ENCODE peak calls at places on chromosome 3, in ten cellular contexts. M is ovary; D is CD8-positive, alpha-beta T cell; B is AG09309; N is sigmoid colon; Q is foreskin fibroblast; W is neural crest cell; A is GM20000; R is cardiac fibroblast; T is lower lobe of right lung. J is an unnamed sample.

GRCh38 chr3:32510075-32510724 is 7.5 kb upstream of the CMTM6 start:
- DNase-seq in B (no peak), Q (peak; percentile 84), R (peak; percentile 83), D (peak; percentile 64), A (peak; percentile 73), N (peak; percentile 76), M (peak; percentile 63), W (peak; percentile 58), T (no peak), J (peak; percentile 65)

GRCh38 chr3:127124135-127124534 is 68.8 kb upstream of the PRR23E start:
- DNase-seq in A (no peak), B (no peak), D (no peak), W (no peak), R (peak; percentile 5), N (no peak), M (no peak), Q (peak; percentile 37), T (no peak), J (no peak)

GRCh38 chr3:4270726-4271125 is 32.4 kb upstream of the SETMAR start:
- DNase-seq in T (no peak), A (peak; percentile 12), Q (no peak), W (no peak), R (no peak), D (no peak), N (no peak), B (no peak), M (no peak), J (no peak)

GRCh38 chr3:4977001-4977888 is 2.0 kb upstream of the BHLHE40 start:
- DNase-seq in W (no peak), T (peak; percentile 87), B (no peak), M (peak; percentile 88), D (peak; percentile 45), N (peak; percentile 91), R (peak; percentile 94), A (peak; percentile 76), Q (peak; percentile 89), J (no peak)

GRCh38 chr3:183435701-183436100 is 7.3 kb upstream of the MCF2L2 start:
- DNase-seq in B (no peak), Q (no peak), D (no peak), T (no peak), A (peak; percentile 70), M (no peak), W (no peak), N (no peak), R (no peak), J (no peak)

GRCh38 chr3:97815149-97815917 is 6.5 kb upstream of the CRYBG3 start:
- DNase-seq in W (no peak), T (no peak), Q (no peak), D (peak; percentile 13), R (no peak), M (no peak), A (no peak), N (no peak), B (no peak), J (no peak)

GRCh38 chr3:160331127-160331937 is 67.7 kb downstream of the IFT80 start:
- DNase-seq in B (peak; percentile 90), Q (peak; percentile 93), D (no peak), T (no peak), W (no peak), N (no peak), M (no peak), A (no peak), R (peak; percentile 86), J (no peak)

GRCh38 chr3:99006686-99007085 is 105.2 kb upstream of the DCBLD2 start:
- DNase-seq in D (no peak), M (no peak), Q (no peak), W (no peak), B (no peak), T (no peak), R (no peak), A (no peak), N (no peak), J (no peak)

GRCh38 chr3:161475905-161476304 is 20.7 kb upstream of the OTOL1 start:
- DNase-seq in T (no peak), A (no peak), M (no peak), B (no peak), Q (peak; percentile 31), W (no peak), D (no peak), R (no peak), N (no peak), J (no peak)

GRCh38 chr3:14767706-14768105 is 51.1 kb upstream of the FGD5 start:
- DNase-seq in M (no peak), B (no peak), D (no peak), Q (no peak), N (no peak), A (no peak), W (no peak), T (no peak), R (no peak), J (no peak)

GRCh38 chr3:143650120-143650519 is 198.1 kb downstream of the SLC9A9 start:
- DNase-seq in T (no peak), A (no peak), W (no peak), D (no peak), Q (no peak), M (no peak), R (no peak), B (no peak), N (no peak), J (no peak)

DNA sequence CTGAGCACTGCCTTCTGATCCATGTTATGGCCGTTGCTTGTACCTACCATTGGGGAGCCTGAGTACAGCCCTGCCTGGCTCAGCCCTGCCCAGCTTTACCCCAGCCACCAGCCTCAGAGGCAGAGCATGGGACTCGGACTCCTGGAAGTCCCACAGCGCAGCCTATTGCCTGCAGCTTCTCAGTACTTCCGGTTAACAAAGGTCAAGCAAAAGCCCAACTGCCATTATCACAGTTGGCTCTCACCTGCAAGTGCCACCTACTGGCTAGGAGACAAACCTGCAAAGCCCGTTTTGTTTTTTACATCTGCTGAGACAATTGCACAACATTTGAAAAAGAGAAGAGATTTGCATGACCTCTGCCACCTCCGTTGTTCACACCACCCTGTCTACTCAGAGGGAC is 1081.7 kb downstream of the NAALADL2 start:
- DNase-seq in D (no peak), R (no peak), Q (no peak), W (no peak), B (no peak), T (no peak), A (peak; percentile 15), M (no peak), N (no peak), J (peak; percentile 58)
- TF ChIP-seq CTCF in D (no peak), R (peak; percentile 16), Q (no peak), W (peak; percentile 4), B (no peak), T (no peak), A (no peak), M (no peak), N (no peak), J (no peak)

GRCh38 chr3:154584041-154584440 is 154.1 kb upstream of the GPR149 start:
- DNase-seq in D (no peak), T (no peak), A (no peak), R (no peak), W (no peak), Q (peak; percentile 8), N (no peak), B (no peak), M (no peak), J (no peak)
- TF ChIP-seq CTCF in D (no peak), T (no peak), A (no peak), R (no peak), W (no peak), Q (no peak), N (no peak), B (no peak), M (no peak), J (no peak)

GRCh38 chr3:171833006-171833405 is 10.1 kb upstream of the TMEM212 start:
- DNase-seq in N (no peak), M (no peak), B (no peak), A (no peak), T (no peak), W (no peak), Q (peak; percentile 30), D (no peak), R (peak; percentile 26), J (no peak)

GRCh38 chr3:171835116-171835515 is 8.0 kb upstream of the TMEM212 start:
- DNase-seq in M (no peak), W (no peak), T (no peak), R (no peak), A (no peak), Q (no peak), N (no peak), B (no peak), D (no peak), J (no peak)

GRCh38 chr3:171833775-171834460 is 9.2 kb upstream of the TMEM212 start:
- DNase-seq in Q (peak; percentile 73), B (no peak), A (peak; percentile 36), D (no peak), M (no peak), W (no peak), T (no peak), R (peak; percentile 74), N (no peak), J (no peak)

GRCh38 chr3:171835613-171836012 is 7.5 kb upstream of the TMEM212 start:
- DNase-seq in R (no peak), Q (no peak), N (no peak), T (no peak), B (no peak), D (no peak), M (no peak), A (no peak), W (no peak), J (no peak)

GRCh38 chr3:171834461-171834801 is 8.7 kb upstream of the TMEM212 start:
- DNase-seq in B (no peak), M (no peak), A (no peak), N (no peak), Q (no peak), W (no peak), D (no peak), T (no peak), R (no peak), J (no peak)
- TF ChIP-seq CTCF in B (no peak), M (no peak), A (no peak), N (no peak), Q (no peak), W (no peak), D (no peak), T (no peak), R (no peak), J (no peak)

GRCh38 chr3:193791041-193792032 is 198.3 kb downstream of the OPA1 start:
- DNase-seq in N (no peak), A (no peak), R (no peak), T (peak; percentile 80), Q (no peak), M (no peak), D (no peak), B (no peak), W (no peak), J (no peak)

GRCh38 chr3:193790086-193790990 is 197.3 kb downstream of the OPA1 start:
- DNase-seq in Q (no peak), A (no peak), R (no peak), M (no peak), W (no peak), B (no peak), T (no peak), D (no peak), N (no peak), J (no peak)

GRCh38 chr3:193788189-193788946 is 195.4 kb downstream of the OPA1 start:
- DNase-seq in R (peak; percentile 77), M (peak; percentile 46), D (no peak), T (peak; percentile 63), B (no peak), A (peak; percentile 79), N (peak; percentile 84), W (peak; percentile 58), Q (peak; percentile 31), J (peak; percentile 62)

GRCh38 chr3:193789455-193789854 is 196.4 kb downstream of the OPA1 start:
- DNase-seq in A (no peak), D (no peak), M (no peak), T (no peak), N (no peak), W (no peak), R (no peak), B (no peak), Q (no peak), J (no peak)

GRCh38 chr3:193787496-193787870 is 194.5 kb downstream of the OPA1 start:
- DNase-seq in A (no peak), R (no peak), Q (no peak), D (no peak), M (no peak), B (no peak), W (no peak), N (no peak), T (no peak), J (no peak)
- TF ChIP-seq CTCF in A (no peak), R (no peak), Q (no peak), D (no peak), M (no peak), B (no peak), W (no peak), N (no peak), T (no peak), J (no peak)

J was measured in glutamatergic neuron.